ENCODE peak calls at places on chromosomes 6 and 20, in ten cellular contexts. W, K, M, L, O, H, R, X, I and C are unnamed samples.

GRCh38 chr20:1712634-1713625 is 55.4 kb upstream of the SIRPG start:
- DNase-seq in W (no peak), K (no peak), M (no peak), L (no peak), O (no peak), H (no peak), R (no peak), X (no peak), I (no peak), C (no peak)

GRCh38 chr6:34202329-34203201 is 34.1 kb upstream of the HMGA1 start:
- DNase-seq in W (no peak), K (no peak), M (no peak), L (no peak), O (no peak), H (no peak), R (no peak), X (no peak), I (no peak), C (no peak)

GRCh38 chr20:34558320-34559202 is at the start of gene MAP1LC3A:
- DNase-seq in W (peak; percentile 99), K (peak; percentile 97), M (peak; percentile 94), L (peak; percentile 63), O (peak; percentile 85), H (peak; percentile 93), R (peak; percentile 91), X (peak; percentile 95), I (peak; percentile 91), C (peak; percentile 90)

GRCh38 chr6:79704200-79704599 is 73.1 kb downstream of the SH3BGRL2 start:
- DNase-seq in W (no peak), K (no peak), M (no peak), L (no peak), O (no peak), H (no peak), R (no peak), X (no peak), I (no peak), C (no peak)

GRCh38 chr6:170178561-170179477 is 112.1 kb downstream of the DLL1 start:
- DNase-seq in W (peak; percentile 90), K (peak; percentile 92), M (no peak), L (no peak), O (peak; percentile 23), H (no peak), R (no peak), X (no peak), I (peak; percentile 18), C (peak; percentile 77)

GRCh38 chr6:797479-798077 is 104.6 kb upstream of the EXOC2 start:
- DNase-seq in W (peak; percentile 9), K (peak; percentile 69), M (peak; percentile 70), L (peak; percentile 46), O (peak; percentile 24), H (peak; percentile 42), R (peak; percentile 46), X (peak; percentile 22), I (peak; percentile 71), C (peak; percentile 28)

GRCh38 chr6:28337103-28337520 is 1.2 kb upstream of the ZSCAN31 start:
- DNase-seq in W (no peak), K (no peak), M (no peak), L (no peak), O (no peak), H (no peak), R (no peak), X (no peak), I (no peak), C (no peak)

GRCh38 chr20:32559753-32560380 is 25.3 kb downstream of the NOL4L start:
- DNase-seq in W (no peak), K (no peak), M (no peak), L (no peak), O (no peak), H (no peak), R (no peak), X (no peak), I (no peak), C (no peak)

GRCh38 chr6:43770417-43771209 is 602 bp downstream of the VEGFA start:
- DNase-seq in W (peak; percentile 44), K (peak; percentile 61), M (peak; percentile 17), L (no peak), O (peak; percentile 31), H (peak; percentile 54), R (peak; percentile 51), X (peak; percentile 34), I (peak; percentile 72), C (peak; percentile 39)

GRCh38 chr6:90975741-90976140 is 388.9 kb upstream of the MAP3K7 start:
- DNase-seq in W (no peak), K (no peak), M (no peak), L (no peak), O (no peak), H (no peak), R (no peak), X (no peak), I (no peak), C (no peak)

GRCh38 chr6:148273962-148274752 is 68.5 kb upstream of the SASH1 start:
- DNase-seq in W (no peak), K (peak; percentile 38), M (no peak), L (no peak), O (no peak), H (no peak), R (no peak), X (no peak), I (no peak), C (no peak)

GRCh38 chr6:40258531-40258930 is 324.3 kb upstream of the MOCS1 start:
- DNase-seq in W (no peak), K (no peak), M (no peak), L (no peak), O (no peak), H (no peak), R (no peak), X (no peak), I (no peak), C (no peak)

GRCh38 chr6:13012271-13012670 is 295.7 kb downstream of the PHACTR1 start:
- DNase-seq in W (no peak), K (no peak), M (no peak), L (no peak), O (no peak), H (no peak), R (no peak), X (no peak), I (no peak), C (no peak)

GRCh38 chr6:111799576-111800467 is 73.4 kb downstream of the FYN start:
- DNase-seq in W (no peak), K (no peak), M (no peak), L (no peak), O (no peak), H (no peak), R (no peak), X (no peak), I (no peak), C (no peak)

GRCh38 chr6:75300206-75300605 is 15.6 kb upstream of the TMEM30A start:
- DNase-seq in W (no peak), K (no peak), M (no peak), L (no peak), O (no peak), H (no peak), R (no peak), X (no peak), I (no peak), C (no peak)

GRCh38 chr6:43147691-43148477 is 23.2 kb upstream of the SRF start:
- DNase-seq in W (no peak), K (no peak), M (no peak), L (no peak), O (no peak), H (no peak), R (no peak), X (no peak), I (no peak), C (no peak)

GRCh38 chr6:152356659-152357058 is 280.5 kb downstream of the SYNE1 start:
- DNase-seq in W (peak; percentile 58), K (peak; percentile 82), M (no peak), L (peak; percentile 8), O (no peak), H (no peak), R (no peak), X (no peak), I (peak; percentile 62), C (no peak)

GRCh38 chr6:10312445-10312844 is 102.4 kb downstream of the TFAP2A start:
- DNase-seq in W (no peak), K (no peak), M (no peak), L (no peak), O (no peak), H (no peak), R (no peak), X (no peak), I (no peak), C (no peak)

GRCh38 chr20:46784450-46785127 is 75.1 kb downstream of the SLC2A10 start:
- DNase-seq in W (no peak), K (no peak), M (no peak), L (no peak), O (peak; percentile 39), H (no peak), R (no peak), X (no peak), I (no peak), C (peak; percentile 20)

GRCh38 chr6:131602913-131603312 is 25.1 kb downstream of the MED23 start:
- DNase-seq in W (peak; percentile 7), K (peak; percentile 78), M (peak; percentile 57), L (peak; percentile 58), O (peak; percentile 58), H (no peak), R (no peak), X (no peak), I (no peak), C (peak; percentile 48)

GRCh38 chr6:41053056-41053455 is at the start of gene APOBEC2:
- DNase-seq in W (no peak), K (no peak), M (no peak), L (no peak), O (no peak), H (no peak), R (no peak), X (no peak), I (no peak), C (no peak)

GRCh38 chr20:45828589-45828988 is 1.5 kb upstream of the TNNC2 start:
- DNase-seq in W (no peak), K (peak; percentile 17), M (no peak), L (no peak), O (no peak), H (no peak), R (no peak), X (no peak), I (no peak), C (no peak)

GRCh38 chr6:35703554-35703953 is 14.8 kb upstream of the FKBP5 start:
- DNase-seq in W (no peak), K (no peak), M (no peak), L (no peak), O (no peak), H (no peak), R (no peak), X (no peak), I (no peak), C (no peak)

GRCh38 chr20:22663528-22664025 is 79.2 kb upstream of the FOXA2 start:
- DNase-seq in W (no peak), K (no peak), M (no peak), L (no peak), O (no peak), H (no peak), R (no peak), X (no peak), I (no peak), C (no peak)

GRCh38 chr20:50335105-50335504 is 144.5 kb downstream of the CEBPB start:
- DNase-seq in W (peak; percentile 85), K (no peak), M (no peak), L (no peak), O (no peak), H (no peak), R (no peak), X (no peak), I (no peak), C (no peak)

GRCh38 chr6:43791752-43792422 is 21.9 kb downstream of the VEGFA start:
- DNase-seq in W (no peak), K (no peak), M (no peak), L (no peak), O (no peak), H (no peak), R (no peak), X (no peak), I (no peak), C (no peak)

GRCh38 chr6:37160922-37161778 is 8.8 kb upstream of the PIM1 start:
- DNase-seq in W (no peak), K (peak; percentile 85), M (no peak), L (no peak), O (no peak), H (no peak), R (no peak), X (peak; percentile 36), I (no peak), C (no peak)

GRCh38 chr6:139109558-139109957 is 25.3 kb upstream of the HECA start:
- DNase-seq in W (no peak), K (peak; percentile 57), M (no peak), L (peak; percentile 15), O (no peak), H (no peak), R (peak; percentile 56), X (no peak), I (no peak), C (no peak)